ENCODE peak calls at places on chromosomes 12 and 14, in nine cellular contexts. One of them, this sample, is unnamed.

GRCh38 chr14:74018029-74018703 is 922 bp downstream of the ENTPD5 start:
- DNase-seq in activated T-cell treated with anti-CD3 and anti-CD28 coated beads, Interleukin-2, amount 50 U/mL, for 1 hour: no peak
- DNase-seq in KG1: no peak
- DNase-seq in activated CD4-positive, CD25-positive, alpha-beta regulatory T cell: no peak
- DNase-seq in HT1080: peak
- DNase-seq in BE2C: no peak
- DNase-seq in A172: peak
- DNase-seq in ELF-1: no peak
- DNase-seq in kidney glomerular epithelial cell: peak
- DNase-seq in this sample: peak

GRCh38 chr14:73833024-73833423 is 18.6 kb upstream of the PTGR2 start:
- DNase-seq in activated T-cell treated with anti-CD3 and anti-CD28 coated beads, Interleukin-2, amount 50 U/mL, for 1 hour: no peak
- DNase-seq in KG1: no peak
- DNase-seq in activated CD4-positive, CD25-positive, alpha-beta regulatory T cell: no peak
- DNase-seq in HT1080: no peak
- DNase-seq in BE2C: no peak
- DNase-seq in A172: no peak
- DNase-seq in ELF-1: no peak
- DNase-seq in kidney glomerular epithelial cell: peak
- DNase-seq in this sample: peak

GRCh38 chr12:7961395-7962188 is 25.6 kb upstream of the SLC2A3 start:
- DNase-seq in activated T-cell treated with anti-CD3 and anti-CD28 coated beads, Interleukin-2, amount 50 U/mL, for 1 hour: no peak
- DNase-seq in KG1: no peak
- DNase-seq in activated CD4-positive, CD25-positive, alpha-beta regulatory T cell: no peak
- DNase-seq in HT1080: no peak
- DNase-seq in BE2C: no peak
- DNase-seq in A172: no peak
- DNase-seq in ELF-1: no peak
- DNase-seq in kidney glomerular epithelial cell: no peak
- DNase-seq in this sample: no peak

GRCh38 chr12:40225984-40226602 is 1.3 kb downstream of the LRRK2 start:
- DNase-seq in activated T-cell treated with anti-CD3 and anti-CD28 coated beads, Interleukin-2, amount 50 U/mL, for 1 hour: no peak
- DNase-seq in KG1: no peak
- DNase-seq in activated CD4-positive, CD25-positive, alpha-beta regulatory T cell: no peak
- DNase-seq in HT1080: no peak
- DNase-seq in BE2C: no peak
- DNase-seq in A172: no peak
- DNase-seq in ELF-1: no peak
- DNase-seq in kidney glomerular epithelial cell: no peak
- DNase-seq in this sample: peak

GRCh38 chr12:49030714-49031572 is 12.4 kb upstream of the PRKAG1 start:
- DNase-seq in activated T-cell treated with anti-CD3 and anti-CD28 coated beads, Interleukin-2, amount 50 U/mL, for 1 hour: no peak
- DNase-seq in KG1: no peak
- DNase-seq in activated CD4-positive, CD25-positive, alpha-beta regulatory T cell: no peak
- DNase-seq in HT1080: no peak
- DNase-seq in BE2C: no peak
- DNase-seq in A172: no peak
- DNase-seq in ELF-1: no peak
- DNase-seq in kidney glomerular epithelial cell: no peak
- DNase-seq in this sample: no peak

GRCh38 chr12:29148958-29149690 is at the start of gene FAR2:
- DNase-seq in activated T-cell treated with anti-CD3 and anti-CD28 coated beads, Interleukin-2, amount 50 U/mL, for 1 hour: peak
- DNase-seq in KG1: no peak
- DNase-seq in activated CD4-positive, CD25-positive, alpha-beta regulatory T cell: peak
- DNase-seq in HT1080: peak
- DNase-seq in BE2C: peak
- DNase-seq in A172: peak
- DNase-seq in ELF-1: peak
- DNase-seq in kidney glomerular epithelial cell: peak
- DNase-seq in this sample: peak

GRCh38 chr12:64304571-64304970 is 82.5 kb upstream of the KICS2 start:
- DNase-seq in activated T-cell treated with anti-CD3 and anti-CD28 coated beads, Interleukin-2, amount 50 U/mL, for 1 hour: no peak
- DNase-seq in KG1: no peak
- DNase-seq in activated CD4-positive, CD25-positive, alpha-beta regulatory T cell: no peak
- DNase-seq in HT1080: peak
- DNase-seq in BE2C: no peak
- DNase-seq in A172: no peak
- DNase-seq in ELF-1: no peak
- DNase-seq in kidney glomerular epithelial cell: no peak
- DNase-seq in this sample: peak

GRCh38 chr14:72495668-72496067 is 398.2 kb downstream of the DPF3 start:
- DNase-seq in activated T-cell treated with anti-CD3 and anti-CD28 coated beads, Interleukin-2, amount 50 U/mL, for 1 hour: no peak
- DNase-seq in KG1: no peak
- DNase-seq in activated CD4-positive, CD25-positive, alpha-beta regulatory T cell: no peak
- DNase-seq in HT1080: no peak
- DNase-seq in BE2C: no peak
- DNase-seq in A172: no peak
- DNase-seq in ELF-1: no peak
- DNase-seq in kidney glomerular epithelial cell: no peak
- DNase-seq in this sample: no peak

GRCh38 chr12:93614917-93615596 is 42.6 kb downstream of the SOCS2 start:
- DNase-seq in activated T-cell treated with anti-CD3 and anti-CD28 coated beads, Interleukin-2, amount 50 U/mL, for 1 hour: no peak
- DNase-seq in KG1: no peak
- DNase-seq in activated CD4-positive, CD25-positive, alpha-beta regulatory T cell: no peak
- DNase-seq in HT1080: no peak
- DNase-seq in BE2C: no peak
- DNase-seq in A172: no peak
- DNase-seq in ELF-1: no peak
- DNase-seq in kidney glomerular epithelial cell: no peak
- DNase-seq in this sample: no peak

GRCh38 chr14:85288041-85288440 is 241.9 kb upstream of the FLRT2 start:
- DNase-seq in activated T-cell treated with anti-CD3 and anti-CD28 coated beads, Interleukin-2, amount 50 U/mL, for 1 hour: no peak
- DNase-seq in KG1: no peak
- DNase-seq in activated CD4-positive, CD25-positive, alpha-beta regulatory T cell: no peak
- DNase-seq in HT1080: no peak
- DNase-seq in BE2C: no peak
- DNase-seq in A172: no peak
- DNase-seq in ELF-1: no peak
- DNase-seq in kidney glomerular epithelial cell: no peak
- DNase-seq in this sample: no peak

GRCh38 chr12:132190834-132191500 is 46.7 kb downstream of the NOC4L start:
- DNase-seq in activated T-cell treated with anti-CD3 and anti-CD28 coated beads, Interleukin-2, amount 50 U/mL, for 1 hour: no peak
- DNase-seq in KG1: no peak
- DNase-seq in activated CD4-positive, CD25-positive, alpha-beta regulatory T cell: no peak
- DNase-seq in HT1080: no peak
- DNase-seq in BE2C: no peak
- DNase-seq in A172: no peak
- DNase-seq in ELF-1: no peak
- DNase-seq in kidney glomerular epithelial cell: no peak
- DNase-seq in this sample: no peak

GRCh38 chr12:50390284-50390683 is 6.1 kb downstream of the FAM186A start:
- DNase-seq in activated T-cell treated with anti-CD3 and anti-CD28 coated beads, Interleukin-2, amount 50 U/mL, for 1 hour: no peak
- DNase-seq in KG1: no peak
- DNase-seq in activated CD4-positive, CD25-positive, alpha-beta regulatory T cell: no peak
- DNase-seq in HT1080: peak
- DNase-seq in BE2C: no peak
- DNase-seq in A172: peak
- DNase-seq in ELF-1: no peak
- DNase-seq in kidney glomerular epithelial cell: peak
- DNase-seq in this sample: peak

GRCh38 chr12:6964605-6965025 is 5.8 kb downstream of the PHB2 start:
- DNase-seq in activated T-cell treated with anti-CD3 and anti-CD28 coated beads, Interleukin-2, amount 50 U/mL, for 1 hour: no peak
- DNase-seq in KG1: no peak
- DNase-seq in activated CD4-positive, CD25-positive, alpha-beta regulatory T cell: no peak
- DNase-seq in HT1080: no peak
- DNase-seq in BE2C: no peak
- DNase-seq in A172: no peak
- DNase-seq in ELF-1: no peak
- DNase-seq in kidney glomerular epithelial cell: no peak
- DNase-seq in this sample: no peak

GRCh38 chr12:52168019-52168717 is 23.6 kb downstream of the KRT80 start:
- DNase-seq in activated T-cell treated with anti-CD3 and anti-CD28 coated beads, Interleukin-2, amount 50 U/mL, for 1 hour: no peak
- DNase-seq in KG1: no peak
- DNase-seq in activated CD4-positive, CD25-positive, alpha-beta regulatory T cell: no peak
- DNase-seq in HT1080: no peak
- DNase-seq in BE2C: no peak
- DNase-seq in A172: peak
- DNase-seq in ELF-1: no peak
- DNase-seq in kidney glomerular epithelial cell: peak
- DNase-seq in this sample: peak

GRCh38 chr12:7748774-7749296 is 1.7 kb upstream of the CLEC4C start:
- DNase-seq in activated T-cell treated with anti-CD3 and anti-CD28 coated beads, Interleukin-2, amount 50 U/mL, for 1 hour: no peak
- DNase-seq in KG1: no peak
- DNase-seq in activated CD4-positive, CD25-positive, alpha-beta regulatory T cell: no peak
- DNase-seq in HT1080: no peak
- DNase-seq in BE2C: no peak
- DNase-seq in A172: no peak
- DNase-seq in ELF-1: no peak
- DNase-seq in kidney glomerular epithelial cell: no peak
- DNase-seq in this sample: no peak

GRCh38 chr12:27382126-27382795 is 49.6 kb downstream of the BMAL2 start:
- DNase-seq in activated T-cell treated with anti-CD3 and anti-CD28 coated beads, Interleukin-2, amount 50 U/mL, for 1 hour: no peak
- DNase-seq in KG1: no peak
- DNase-seq in activated CD4-positive, CD25-positive, alpha-beta regulatory T cell: no peak
- DNase-seq in HT1080: no peak
- DNase-seq in BE2C: no peak
- DNase-seq in A172: peak
- DNase-seq in ELF-1: no peak
- DNase-seq in kidney glomerular epithelial cell: peak
- DNase-seq in this sample: peak

GRCh38 chr12:92600052-92600451 is 102.7 kb upstream of the PLEKHG7 start:
- DNase-seq in activated T-cell treated with anti-CD3 and anti-CD28 coated beads, Interleukin-2, amount 50 U/mL, for 1 hour: no peak
- DNase-seq in KG1: no peak
- DNase-seq in activated CD4-positive, CD25-positive, alpha-beta regulatory T cell: no peak
- DNase-seq in HT1080: no peak
- DNase-seq in BE2C: no peak
- DNase-seq in A172: no peak
- DNase-seq in ELF-1: no peak
- DNase-seq in kidney glomerular epithelial cell: no peak
- DNase-seq in this sample: no peak

GRCh38 chr12:25769076-25769945 is 189.2 kb upstream of the RASSF8 start:
- DNase-seq in activated T-cell treated with anti-CD3 and anti-CD28 coated beads, Interleukin-2, amount 50 U/mL, for 1 hour: no peak
- DNase-seq in KG1: no peak
- DNase-seq in activated CD4-positive, CD25-positive, alpha-beta regulatory T cell: no peak
- DNase-seq in HT1080: peak
- DNase-seq in BE2C: no peak
- DNase-seq in A172: peak
- DNase-seq in ELF-1: no peak
- DNase-seq in kidney glomerular epithelial cell: peak
- DNase-seq in this sample: peak

GRCh38 chr14:93857500-93857899 is 69.2 kb upstream of the PRIMA1 start:
- DNase-seq in activated T-cell treated with anti-CD3 and anti-CD28 coated beads, Interleukin-2, amount 50 U/mL, for 1 hour: no peak
- DNase-seq in KG1: no peak
- DNase-seq in activated CD4-positive, CD25-positive, alpha-beta regulatory T cell: no peak
- DNase-seq in HT1080: no peak
- DNase-seq in BE2C: peak
- DNase-seq in A172: no peak
- DNase-seq in ELF-1: peak
- DNase-seq in kidney glomerular epithelial cell: no peak
- DNase-seq in this sample: no peak

GRCh38 chr12:104747956-104748355 is 210.1 kb downstream of the SLC41A2 start:
- DNase-seq in activated T-cell treated with anti-CD3 and anti-CD28 coated beads, Interleukin-2, amount 50 U/mL, for 1 hour: no peak
- DNase-seq in KG1: no peak
- DNase-seq in activated CD4-positive, CD25-positive, alpha-beta regulatory T cell: no peak
- DNase-seq in HT1080: no peak
- DNase-seq in BE2C: no peak
- DNase-seq in A172: no peak
- DNase-seq in ELF-1: no peak
- DNase-seq in kidney glomerular epithelial cell: no peak
- DNase-seq in this sample: no peak